ENCODE peak calls at places on chromosomes 7 and 10, in nine cellular contexts. One of them, this sample, is unnamed.

GRCh38 chr10:51666476-51666875 is 32.9 kb downstream of the CSTF2T start:
- DNase-seq in activated effector memory CD4-positive, alpha-beta T cell treated with anti-CD3 and anti-CD28 coated beads, Interleukin-2, amount 50 U/mL, for 16 hours: no peak
- DNase-seq in activated CD8-positive, alpha-beta memory T cell treated with anti-CD3 and anti-CD28 coated beads for 24 hours: no peak
- DNase-seq in stimulated activated CD4-positive, alpha-beta T cell treated with anti-CD3 and anti-CD28 coated beads, TNF-alpha, amount 100 ng/mL, for 4 hours: no peak
- DNase-seq in H7: no peak
- DNase-seq in hypothalamus: no peak
- DNase-seq in GM03348: no peak
- DNase-seq in fibroblast of the conjunctiva: no peak
- DNase-seq in T-helper 22 cell: no peak
- DNase-seq in this sample: no peak

GRCh38 chr7:151431768-151432311 is 8.1 kb downstream of the CRYGN start:
- DNase-seq in hypothalamus: no peak
- DNase-seq in fibroblast of the conjunctiva: no peak
- DNase-seq in GM03348: peak
- DNase-seq in activated CD8-positive, alpha-beta memory T cell treated with anti-CD3 and anti-CD28 coated beads for 24 hours: no peak
- DNase-seq in stimulated activated CD4-positive, alpha-beta T cell treated with anti-CD3 and anti-CD28 coated beads, TNF-alpha, amount 100 ng/mL, for 4 hours: no peak
- DNase-seq in activated effector memory CD4-positive, alpha-beta T cell treated with anti-CD3 and anti-CD28 coated beads, Interleukin-2, amount 50 U/mL, for 16 hours: peak
- DNase-seq in T-helper 22 cell: no peak
- DNase-seq in H7: peak
- DNase-seq in this sample: no peak

GRCh38 chr7:17680026-17680425 is 260.3 kb downstream of the SNX13 start:
- DNase-seq in H7: no peak
- DNase-seq in GM03348: peak
- DNase-seq in T-helper 22 cell: no peak
- DNase-seq in fibroblast of the conjunctiva: peak
- DNase-seq in activated CD8-positive, alpha-beta memory T cell treated with anti-CD3 and anti-CD28 coated beads for 24 hours: no peak
- DNase-seq in stimulated activated CD4-positive, alpha-beta T cell treated with anti-CD3 and anti-CD28 coated beads, TNF-alpha, amount 100 ng/mL, for 4 hours: no peak
- DNase-seq in activated effector memory CD4-positive, alpha-beta T cell treated with anti-CD3 and anti-CD28 coated beads, Interleukin-2, amount 50 U/mL, for 16 hours: no peak
- DNase-seq in hypothalamus: no peak
- DNase-seq in this sample: no peak

GRCh38 chr10:81564143-81564542 is 310.9 kb upstream of the NRG3 start:
- DNase-seq in H7: no peak
- DNase-seq in hypothalamus: no peak
- DNase-seq in activated CD8-positive, alpha-beta memory T cell treated with anti-CD3 and anti-CD28 coated beads for 24 hours: no peak
- DNase-seq in stimulated activated CD4-positive, alpha-beta T cell treated with anti-CD3 and anti-CD28 coated beads, TNF-alpha, amount 100 ng/mL, for 4 hours: no peak
- DNase-seq in fibroblast of the conjunctiva: no peak
- DNase-seq in activated effector memory CD4-positive, alpha-beta T cell treated with anti-CD3 and anti-CD28 coated beads, Interleukin-2, amount 50 U/mL, for 16 hours: no peak
- DNase-seq in GM03348: no peak
- DNase-seq in T-helper 22 cell: no peak
- DNase-seq in this sample: no peak

GRCh38 chr7:43417455-43417854 is 165.5 kb upstream of the STK17A start:
- DNase-seq in T-helper 22 cell: no peak
- DNase-seq in activated CD8-positive, alpha-beta memory T cell treated with anti-CD3 and anti-CD28 coated beads for 24 hours: no peak
- DNase-seq in fibroblast of the conjunctiva: no peak
- DNase-seq in H7: no peak
- DNase-seq in stimulated activated CD4-positive, alpha-beta T cell treated with anti-CD3 and anti-CD28 coated beads, TNF-alpha, amount 100 ng/mL, for 4 hours: no peak
- DNase-seq in activated effector memory CD4-positive, alpha-beta T cell treated with anti-CD3 and anti-CD28 coated beads, Interleukin-2, amount 50 U/mL, for 16 hours: no peak
- DNase-seq in GM03348: no peak
- DNase-seq in hypothalamus: no peak
- DNase-seq in this sample: no peak

GRCh38 chr7:28572321-28573058 is 160.2 kb downstream of the CREB5 start:
- DNase-seq in activated effector memory CD4-positive, alpha-beta T cell treated with anti-CD3 and anti-CD28 coated beads, Interleukin-2, amount 50 U/mL, for 16 hours: no peak
- DNase-seq in activated CD8-positive, alpha-beta memory T cell treated with anti-CD3 and anti-CD28 coated beads for 24 hours: no peak
- DNase-seq in hypothalamus: no peak
- DNase-seq in GM03348: no peak
- DNase-seq in H7: no peak
- DNase-seq in T-helper 22 cell: no peak
- DNase-seq in fibroblast of the conjunctiva: no peak
- DNase-seq in stimulated activated CD4-positive, alpha-beta T cell treated with anti-CD3 and anti-CD28 coated beads, TNF-alpha, amount 100 ng/mL, for 4 hours: no peak
- DNase-seq in this sample: peak

GRCh38 chr7:127708788-127709187 is 56.8 kb downstream of the SND1 start:
- DNase-seq in H7: no peak
- DNase-seq in T-helper 22 cell: peak
- DNase-seq in hypothalamus: no peak
- DNase-seq in activated effector memory CD4-positive, alpha-beta T cell treated with anti-CD3 and anti-CD28 coated beads, Interleukin-2, amount 50 U/mL, for 16 hours: peak
- DNase-seq in activated CD8-positive, alpha-beta memory T cell treated with anti-CD3 and anti-CD28 coated beads for 24 hours: peak
- DNase-seq in GM03348: peak
- DNase-seq in fibroblast of the conjunctiva: peak
- DNase-seq in stimulated activated CD4-positive, alpha-beta T cell treated with anti-CD3 and anti-CD28 coated beads, TNF-alpha, amount 100 ng/mL, for 4 hours: peak
- DNase-seq in this sample: peak

GRCh38 chr10:111356571-111356970 is 279.7 kb downstream of the ADRA2A start:
- DNase-seq in GM03348: no peak
- DNase-seq in H7: no peak
- DNase-seq in activated CD8-positive, alpha-beta memory T cell treated with anti-CD3 and anti-CD28 coated beads for 24 hours: no peak
- DNase-seq in hypothalamus: no peak
- DNase-seq in fibroblast of the conjunctiva: no peak
- DNase-seq in T-helper 22 cell: no peak
- DNase-seq in activated effector memory CD4-positive, alpha-beta T cell treated with anti-CD3 and anti-CD28 coated beads, Interleukin-2, amount 50 U/mL, for 16 hours: no peak
- DNase-seq in stimulated activated CD4-positive, alpha-beta T cell treated with anti-CD3 and anti-CD28 coated beads, TNF-alpha, amount 100 ng/mL, for 4 hours: no peak
- DNase-seq in this sample: no peak

GRCh38 chr7:73721237-73721848 is 1.9 kb upstream of the STX1A start:
- DNase-seq in fibroblast of the conjunctiva: no peak
- DNase-seq in stimulated activated CD4-positive, alpha-beta T cell treated with anti-CD3 and anti-CD28 coated beads, TNF-alpha, amount 100 ng/mL, for 4 hours: no peak
- DNase-seq in activated CD8-positive, alpha-beta memory T cell treated with anti-CD3 and anti-CD28 coated beads for 24 hours: no peak
- DNase-seq in T-helper 22 cell: no peak
- DNase-seq in GM03348: no peak
- DNase-seq in hypothalamus: peak
- DNase-seq in H7: peak
- DNase-seq in activated effector memory CD4-positive, alpha-beta T cell treated with anti-CD3 and anti-CD28 coated beads, Interleukin-2, amount 50 U/mL, for 16 hours: no peak
- DNase-seq in this sample: no peak

GRCh38 chr7:31056775-31057346 is 4.8 kb downstream of the ADCYAP1R1 start:
- DNase-seq in T-helper 22 cell: no peak
- DNase-seq in GM03348: no peak
- DNase-seq in activated CD8-positive, alpha-beta memory T cell treated with anti-CD3 and anti-CD28 coated beads for 24 hours: no peak
- DNase-seq in activated effector memory CD4-positive, alpha-beta T cell treated with anti-CD3 and anti-CD28 coated beads, Interleukin-2, amount 50 U/mL, for 16 hours: no peak
- DNase-seq in H7: peak
- DNase-seq in hypothalamus: no peak
- DNase-seq in fibroblast of the conjunctiva: no peak
- DNase-seq in stimulated activated CD4-positive, alpha-beta T cell treated with anti-CD3 and anti-CD28 coated beads, TNF-alpha, amount 100 ng/mL, for 4 hours: no peak
- DNase-seq in this sample: no peak

GRCh38 chr7:128863433-128863989 is 855 bp downstream of the ATP6V1F start:
- DNase-seq in stimulated activated CD4-positive, alpha-beta T cell treated with anti-CD3 and anti-CD28 coated beads, TNF-alpha, amount 100 ng/mL, for 4 hours: no peak
- DNase-seq in GM03348: peak
- DNase-seq in fibroblast of the conjunctiva: peak
- DNase-seq in hypothalamus: no peak
- DNase-seq in T-helper 22 cell: no peak
- DNase-seq in activated effector memory CD4-positive, alpha-beta T cell treated with anti-CD3 and anti-CD28 coated beads, Interleukin-2, amount 50 U/mL, for 16 hours: peak
- DNase-seq in activated CD8-positive, alpha-beta memory T cell treated with anti-CD3 and anti-CD28 coated beads for 24 hours: peak
- DNase-seq in H7: peak
- DNase-seq in this sample: peak

GRCh38 chr10:12208460-12208859 is 12.5 kb downstream of the CDC123 start:
- DNase-seq in hypothalamus: no peak
- DNase-seq in GM03348: no peak
- DNase-seq in activated effector memory CD4-positive, alpha-beta T cell treated with anti-CD3 and anti-CD28 coated beads, Interleukin-2, amount 50 U/mL, for 16 hours: no peak
- DNase-seq in H7: no peak
- DNase-seq in activated CD8-positive, alpha-beta memory T cell treated with anti-CD3 and anti-CD28 coated beads for 24 hours: no peak
- DNase-seq in T-helper 22 cell: no peak
- DNase-seq in stimulated activated CD4-positive, alpha-beta T cell treated with anti-CD3 and anti-CD28 coated beads, TNF-alpha, amount 100 ng/mL, for 4 hours: no peak
- DNase-seq in fibroblast of the conjunctiva: no peak
- DNase-seq in this sample: no peak

GRCh38 chr7:118078015-118078414 is 105.9 kb upstream of the LSM8 start:
- DNase-seq in H7: no peak
- DNase-seq in hypothalamus: no peak
- DNase-seq in stimulated activated CD4-positive, alpha-beta T cell treated with anti-CD3 and anti-CD28 coated beads, TNF-alpha, amount 100 ng/mL, for 4 hours: no peak
- DNase-seq in T-helper 22 cell: no peak
- DNase-seq in GM03348: no peak
- DNase-seq in fibroblast of the conjunctiva: no peak
- DNase-seq in activated effector memory CD4-positive, alpha-beta T cell treated with anti-CD3 and anti-CD28 coated beads, Interleukin-2, amount 50 U/mL, for 16 hours: no peak
- DNase-seq in activated CD8-positive, alpha-beta memory T cell treated with anti-CD3 and anti-CD28 coated beads for 24 hours: no peak
- DNase-seq in this sample: no peak

GRCh38 chr10:105579112-105579511 is 938.0 kb downstream of the SORCS3 start:
- DNase-seq in stimulated activated CD4-positive, alpha-beta T cell treated with anti-CD3 and anti-CD28 coated beads, TNF-alpha, amount 100 ng/mL, for 4 hours: no peak
- DNase-seq in activated CD8-positive, alpha-beta memory T cell treated with anti-CD3 and anti-CD28 coated beads for 24 hours: no peak
- DNase-seq in fibroblast of the conjunctiva: no peak
- DNase-seq in activated effector memory CD4-positive, alpha-beta T cell treated with anti-CD3 and anti-CD28 coated beads, Interleukin-2, amount 50 U/mL, for 16 hours: no peak
- DNase-seq in GM03348: no peak
- DNase-seq in H7: no peak
- DNase-seq in T-helper 22 cell: no peak
- DNase-seq in hypothalamus: no peak
- DNase-seq in this sample: no peak

GRCh38 chr10:76971565-76972170 is 665.9 kb downstream of the KCNMA1 start:
- DNase-seq in GM03348: no peak
- DNase-seq in H7: no peak
- DNase-seq in activated CD8-positive, alpha-beta memory T cell treated with anti-CD3 and anti-CD28 coated beads for 24 hours: no peak
- DNase-seq in activated effector memory CD4-positive, alpha-beta T cell treated with anti-CD3 and anti-CD28 coated beads, Interleukin-2, amount 50 U/mL, for 16 hours: no peak
- DNase-seq in fibroblast of the conjunctiva: no peak
- DNase-seq in T-helper 22 cell: no peak
- DNase-seq in hypothalamus: no peak
- DNase-seq in stimulated activated CD4-positive, alpha-beta T cell treated with anti-CD3 and anti-CD28 coated beads, TNF-alpha, amount 100 ng/mL, for 4 hours: no peak
- DNase-seq in this sample: no peak

GRCh38 chr10:6314620-6315205 is 112.0 kb downstream of the PFKFB3 start:
- DNase-seq in GM03348: peak
- DNase-seq in activated effector memory CD4-positive, alpha-beta T cell treated with anti-CD3 and anti-CD28 coated beads, Interleukin-2, amount 50 U/mL, for 16 hours: no peak
- DNase-seq in hypothalamus: no peak
- DNase-seq in T-helper 22 cell: no peak
- DNase-seq in activated CD8-positive, alpha-beta memory T cell treated with anti-CD3 and anti-CD28 coated beads for 24 hours: no peak
- DNase-seq in H7: no peak
- DNase-seq in stimulated activated CD4-positive, alpha-beta T cell treated with anti-CD3 and anti-CD28 coated beads, TNF-alpha, amount 100 ng/mL, for 4 hours: no peak
- DNase-seq in fibroblast of the conjunctiva: no peak
- DNase-seq in this sample: no peak

GRCh38 chr7:157090485-157091165 is 48.1 kb upstream of the UBE3C start:
- DNase-seq in activated CD8-positive, alpha-beta memory T cell treated with anti-CD3 and anti-CD28 coated beads for 24 hours: peak
- DNase-seq in stimulated activated CD4-positive, alpha-beta T cell treated with anti-CD3 and anti-CD28 coated beads, TNF-alpha, amount 100 ng/mL, for 4 hours: no peak
- DNase-seq in H7: no peak
- DNase-seq in GM03348: no peak
- DNase-seq in activated effector memory CD4-positive, alpha-beta T cell treated with anti-CD3 and anti-CD28 coated beads, Interleukin-2, amount 50 U/mL, for 16 hours: no peak
- DNase-seq in hypothalamus: no peak
- DNase-seq in fibroblast of the conjunctiva: no peak
- DNase-seq in T-helper 22 cell: no peak
- DNase-seq in this sample: no peak

GRCh38 chr7:56092789-56093531 is at the start of gene PHKG1:
- DNase-seq in T-helper 22 cell: no peak
- DNase-seq in GM03348: peak
- DNase-seq in hypothalamus: peak
- DNase-seq in stimulated activated CD4-positive, alpha-beta T cell treated with anti-CD3 and anti-CD28 coated beads, TNF-alpha, amount 100 ng/mL, for 4 hours: no peak
- DNase-seq in fibroblast of the conjunctiva: peak
- DNase-seq in H7: peak
- DNase-seq in activated CD8-positive, alpha-beta memory T cell treated with anti-CD3 and anti-CD28 coated beads for 24 hours: no peak
- DNase-seq in activated effector memory CD4-positive, alpha-beta T cell treated with anti-CD3 and anti-CD28 coated beads, Interleukin-2, amount 50 U/mL, for 16 hours: no peak
- DNase-seq in this sample: no peak

GRCh38 chr10:118204292-118204943 is 137.7 kb downstream of the FAM204A start:
- DNase-seq in stimulated activated CD4-positive, alpha-beta T cell treated with anti-CD3 and anti-CD28 coated beads, TNF-alpha, amount 100 ng/mL, for 4 hours: no peak
- DNase-seq in GM03348: no peak
- DNase-seq in activated effector memory CD4-positive, alpha-beta T cell treated with anti-CD3 and anti-CD28 coated beads, Interleukin-2, amount 50 U/mL, for 16 hours: no peak
- DNase-seq in hypothalamus: no peak
- DNase-seq in fibroblast of the conjunctiva: no peak
- DNase-seq in activated CD8-positive, alpha-beta memory T cell treated with anti-CD3 and anti-CD28 coated beads for 24 hours: no peak
- DNase-seq in H7: peak
- DNase-seq in T-helper 22 cell: no peak
- DNase-seq in this sample: no peak

GRCh38 chr10:78852856-78853255 is 215.9 kb upstream of the ZMIZ1 start:
- DNase-seq in GM03348: no peak
- DNase-seq in hypothalamus: no peak
- DNase-seq in activated effector memory CD4-positive, alpha-beta T cell treated with anti-CD3 and anti-CD28 coated beads, Interleukin-2, amount 50 U/mL, for 16 hours: no peak
- DNase-seq in activated CD8-positive, alpha-beta memory T cell treated with anti-CD3 and anti-CD28 coated beads for 24 hours: no peak
- DNase-seq in H7: peak
- DNase-seq in T-helper 22 cell: no peak
- DNase-seq in stimulated activated CD4-positive, alpha-beta T cell treated with anti-CD3 and anti-CD28 coated beads, TNF-alpha, amount 100 ng/mL, for 4 hours: no peak
- DNase-seq in fibroblast of the conjunctiva: no peak
- DNase-seq in this sample: no peak

GRCh38 chr7:156184164-156184563 is 371.9 kb upstream of the SHH start:
- DNase-seq in activated CD8-positive, alpha-beta memory T cell treated with anti-CD3 and anti-CD28 coated beads for 24 hours: no peak
- DNase-seq in fibroblast of the conjunctiva: no peak
- DNase-seq in H7: no peak
- DNase-seq in activated effector memory CD4-positive, alpha-beta T cell treated with anti-CD3 and anti-CD28 coated beads, Interleukin-2, amount 50 U/mL, for 16 hours: no peak
- DNase-seq in GM03348: no peak
- DNase-seq in hypothalamus: no peak
- DNase-seq in stimulated activated CD4-positive, alpha-beta T cell treated with anti-CD3 and anti-CD28 coated beads, TNF-alpha, amount 100 ng/mL, for 4 hours: no peak
- DNase-seq in T-helper 22 cell: no peak
- DNase-seq in this sample: no peak

GRCh38 chr7:1787681-1788235 is 117.7 kb downstream of the ELFN1 start:
- DNase-seq in stimulated activated CD4-positive, alpha-beta T cell treated with anti-CD3 and anti-CD28 coated beads, TNF-alpha, amount 100 ng/mL, for 4 hours: no peak
- DNase-seq in GM03348: no peak
- DNase-seq in hypothalamus: no peak
- DNase-seq in activated CD8-positive, alpha-beta memory T cell treated with anti-CD3 and anti-CD28 coated beads for 24 hours: peak
- DNase-seq in T-helper 22 cell: no peak
- DNase-seq in activated effector memory CD4-positive, alpha-beta T cell treated with anti-CD3 and anti-CD28 coated beads, Interleukin-2, amount 50 U/mL, for 16 hours: no peak
- DNase-seq in H7: no peak
- DNase-seq in fibroblast of the conjunctiva: no peak
- DNase-seq in this sample: no peak

GRCh38 chr7:936131-937054 is 18.1 kb downstream of the ADAP1 start:
- DNase-seq in activated effector memory CD4-positive, alpha-beta T cell treated with anti-CD3 and anti-CD28 coated beads, Interleukin-2, amount 50 U/mL, for 16 hours: peak
- DNase-seq in activated CD8-positive, alpha-beta memory T cell treated with anti-CD3 and anti-CD28 coated beads for 24 hours: peak
- DNase-seq in GM03348: peak
- DNase-seq in stimulated activated CD4-positive, alpha-beta T cell treated with anti-CD3 and anti-CD28 coated beads, TNF-alpha, amount 100 ng/mL, for 4 hours: no peak
- DNase-seq in T-helper 22 cell: no peak
- DNase-seq in H7: no peak
- DNase-seq in fibroblast of the conjunctiva: no peak
- DNase-seq in hypothalamus: no peak
- DNase-seq in this sample: no peak

GRCh38 chr10:133158756-133159610 is 1.0 kb upstream of the KNDC1 start:
- DNase-seq in T-helper 22 cell: no peak
- DNase-seq in activated effector memory CD4-positive, alpha-beta T cell treated with anti-CD3 and anti-CD28 coated beads, Interleukin-2, amount 50 U/mL, for 16 hours: peak
- DNase-seq in H7: peak
- DNase-seq in activated CD8-positive, alpha-beta memory T cell treated with anti-CD3 and anti-CD28 coated beads for 24 hours: peak
- DNase-seq in hypothalamus: no peak
- DNase-seq in GM03348: no peak
- DNase-seq in stimulated activated CD4-positive, alpha-beta T cell treated with anti-CD3 and anti-CD28 coated beads, TNF-alpha, amount 100 ng/mL, for 4 hours: no peak
- DNase-seq in fibroblast of the conjunctiva: no peak
- DNase-seq in this sample: no peak

GRCh38 chr7:77561354-77561753 is 24.3 kb downstream of the PTPN12 start:
- DNase-seq in activated effector memory CD4-positive, alpha-beta T cell treated with anti-CD3 and anti-CD28 coated beads, Interleukin-2, amount 50 U/mL, for 16 hours: no peak
- DNase-seq in GM03348: no peak
- DNase-seq in H7: no peak
- DNase-seq in stimulated activated CD4-positive, alpha-beta T cell treated with anti-CD3 and anti-CD28 coated beads, TNF-alpha, amount 100 ng/mL, for 4 hours: no peak
- DNase-seq in activated CD8-positive, alpha-beta memory T cell treated with anti-CD3 and anti-CD28 coated beads for 24 hours: no peak
- DNase-seq in hypothalamus: no peak
- DNase-seq in fibroblast of the conjunctiva: no peak
- DNase-seq in T-helper 22 cell: no peak
- DNase-seq in this sample: no peak

GRCh38 chr7:70098905-70099672 is 500.8 kb downstream of the AUTS2 start:
- DNase-seq in hypothalamus: no peak
- DNase-seq in fibroblast of the conjunctiva: no peak
- DNase-seq in stimulated activated CD4-positive, alpha-beta T cell treated with anti-CD3 and anti-CD28 coated beads, TNF-alpha, amount 100 ng/mL, for 4 hours: no peak
- DNase-seq in H7: no peak
- DNase-seq in activated CD8-positive, alpha-beta memory T cell treated with anti-CD3 and anti-CD28 coated beads for 24 hours: no peak
- DNase-seq in activated effector memory CD4-positive, alpha-beta T cell treated with anti-CD3 and anti-CD28 coated beads, Interleukin-2, amount 50 U/mL, for 16 hours: no peak
- DNase-seq in T-helper 22 cell: no peak
- DNase-seq in GM03348: no peak
- DNase-seq in this sample: no peak

GRCh38 chr10:44886966-44887365 is 24.2 kb upstream of the TMEM72 start:
- DNase-seq in fibroblast of the conjunctiva: no peak
- DNase-seq in activated effector memory CD4-positive, alpha-beta T cell treated with anti-CD3 and anti-CD28 coated beads, Interleukin-2, amount 50 U/mL, for 16 hours: no peak
- DNase-seq in activated CD8-positive, alpha-beta memory T cell treated with anti-CD3 and anti-CD28 coated beads for 24 hours: no peak
- DNase-seq in T-helper 22 cell: no peak
- DNase-seq in stimulated activated CD4-positive, alpha-beta T cell treated with anti-CD3 and anti-CD28 coated beads, TNF-alpha, amount 100 ng/mL, for 4 hours: no peak
- DNase-seq in H7: no peak
- DNase-seq in hypothalamus: no peak
- DNase-seq in GM03348: no peak
- DNase-seq in this sample: no peak

GRCh38 chr7:131212114-131212513 is 115.6 kb upstream of the MKLN1 start:
- DNase-seq in fibroblast of the conjunctiva: no peak
- DNase-seq in hypothalamus: no peak
- DNase-seq in activated CD8-positive, alpha-beta memory T cell treated with anti-CD3 and anti-CD28 coated beads for 24 hours: no peak
- DNase-seq in stimulated activated CD4-positive, alpha-beta T cell treated with anti-CD3 and anti-CD28 coated beads, TNF-alpha, amount 100 ng/mL, for 4 hours: no peak
- DNase-seq in activated effector memory CD4-positive, alpha-beta T cell treated with anti-CD3 and anti-CD28 coated beads, Interleukin-2, amount 50 U/mL, for 16 hours: no peak
- DNase-seq in H7: peak
- DNase-seq in T-helper 22 cell: no peak
- DNase-seq in GM03348: no peak
- DNase-seq in this sample: no peak

GRCh38 chr10:125411724-125412123 is 251.4 kb upstream of the CTBP2 start:
- DNase-seq in stimulated activated CD4-positive, alpha-beta T cell treated with anti-CD3 and anti-CD28 coated beads, TNF-alpha, amount 100 ng/mL, for 4 hours: no peak
- DNase-seq in hypothalamus: no peak
- DNase-seq in activated CD8-positive, alpha-beta memory T cell treated with anti-CD3 and anti-CD28 coated beads for 24 hours: no peak
- DNase-seq in H7: no peak
- DNase-seq in fibroblast of the conjunctiva: peak
- DNase-seq in activated effector memory CD4-positive, alpha-beta T cell treated with anti-CD3 and anti-CD28 coated beads, Interleukin-2, amount 50 U/mL, for 16 hours: no peak
- DNase-seq in GM03348: peak
- DNase-seq in T-helper 22 cell: no peak
- DNase-seq in this sample: no peak

GRCh38 chr7:158744070-158744469 is 39.5 kb upstream of the NCAPG2 start:
- DNase-seq in activated CD8-positive, alpha-beta memory T cell treated with anti-CD3 and anti-CD28 coated beads for 24 hours: no peak
- DNase-seq in stimulated activated CD4-positive, alpha-beta T cell treated with anti-CD3 and anti-CD28 coated beads, TNF-alpha, amount 100 ng/mL, for 4 hours: no peak
- DNase-seq in activated effector memory CD4-positive, alpha-beta T cell treated with anti-CD3 and anti-CD28 coated beads, Interleukin-2, amount 50 U/mL, for 16 hours: no peak
- DNase-seq in fibroblast of the conjunctiva: no peak
- DNase-seq in T-helper 22 cell: no peak
- DNase-seq in hypothalamus: no peak
- DNase-seq in GM03348: no peak
- DNase-seq in H7: no peak
- DNase-seq in this sample: no peak

GRCh38 chr7:101081432-101081831 is 3.8 kb upstream of the TRIM56 start:
- DNase-seq in T-helper 22 cell: no peak
- DNase-seq in fibroblast of the conjunctiva: no peak
- DNase-seq in hypothalamus: no peak
- DNase-seq in activated CD8-positive, alpha-beta memory T cell treated with anti-CD3 and anti-CD28 coated beads for 24 hours: no peak
- DNase-seq in GM03348: no peak
- DNase-seq in H7: no peak
- DNase-seq in activated effector memory CD4-positive, alpha-beta T cell treated with anti-CD3 and anti-CD28 coated beads, Interleukin-2, amount 50 U/mL, for 16 hours: no peak
- DNase-seq in stimulated activated CD4-positive, alpha-beta T cell treated with anti-CD3 and anti-CD28 coated beads, TNF-alpha, amount 100 ng/mL, for 4 hours: no peak
- DNase-seq in this sample: no peak

This sample was measured in NCI-H748 treated with DMSO at 0.1 percent for 48 hours.